ENCODE peak calls at places on chromosomes 11 and 22, in four cellular contexts. One of them, this sample, is unnamed.

GRCh38 chr11:567629-568258 is 7.0 kb downstream of the RASSF7 start:
- DNase-seq in AG04449: no peak
- DNase-seq in lower leg skin: no peak
- DNase-seq in Caco-2: no peak
- DNase-seq in this sample: no peak

GRCh38 chr11:118653684-118654390 is 25.6 kb downstream of the TREH start:
- DNase-seq in lower leg skin: no peak
- DNase-seq in Caco-2: no peak
- DNase-seq in AG04449: no peak
- DNase-seq in this sample: no peak

GRCh38 chr22:33971561-33971961 is 51.3 kb upstream of the LARGE1 start:
- DNase-seq in Caco-2: no peak
- DNase-seq in AG04449: no peak
- DNase-seq in lower leg skin: no peak
- DNase-seq in this sample: peak

GRCh38 chr11:72600557-72600956 is 73.7 kb downstream of the PDE2A start:
- DNase-seq in Caco-2: no peak
- DNase-seq in lower leg skin: no peak
- DNase-seq in AG04449: no peak
- DNase-seq in this sample: no peak

GRCh38 chr11:111044751-111045407 is 200.6 kb upstream of the POU2AF2 start:
- DNase-seq in Caco-2: no peak
- DNase-seq in lower leg skin: no peak
- DNase-seq in AG04449: no peak
- DNase-seq in this sample: no peak

GRCh38 chr22:36775589-36775965 is 342 bp downstream of the IFT27 start:
- DNase-seq in AG04449: no peak
- DNase-seq in lower leg skin: peak
- DNase-seq in Caco-2: no peak
- DNase-seq in this sample: no peak

GRCh38 chr11:1603629-1604028 is 4.6 kb downstream of the KRTAP5-3 start:
- DNase-seq in AG04449: no peak
- DNase-seq in lower leg skin: no peak
- DNase-seq in Caco-2: no peak
- DNase-seq in this sample: no peak

GRCh38 chr11:19536131-19536530 is 176.5 kb upstream of the NAV2 start:
- DNase-seq in lower leg skin: no peak
- DNase-seq in Caco-2: no peak
- DNase-seq in AG04449: no peak
- DNase-seq in this sample: no peak

GRCh38 chr22:25282671-25283561 is 63.5 kb downstream of the CRYBB2 start:
- DNase-seq in Caco-2: no peak
- DNase-seq in AG04449: no peak
- DNase-seq in lower leg skin: no peak
- DNase-seq in this sample: no peak

GRCh38 chr11:45501980-45502545 is 163.4 kb downstream of the CHST1 start:
- DNase-seq in Caco-2: no peak
- DNase-seq in lower leg skin: peak
- DNase-seq in AG04449: no peak
- DNase-seq in this sample: no peak

GRCh38 chr11:120079750-120080610 is 57.9 kb downstream of the TRIM29 start:
- DNase-seq in AG04449: no peak
- DNase-seq in Caco-2: no peak
- DNase-seq in lower leg skin: no peak
- DNase-seq in this sample: no peak

GRCh38 chr22:27041745-27042144 is 384.4 kb downstream of the MIAT start:
- DNase-seq in AG04449: no peak
- DNase-seq in lower leg skin: no peak
- DNase-seq in Caco-2: no peak
- DNase-seq in this sample: no peak

GRCh38 chr11:113628912-113629311 is 77.2 kb downstream of the TMPRSS5 start:
- DNase-seq in Caco-2: no peak
- DNase-seq in lower leg skin: no peak
- DNase-seq in AG04449: no peak
- DNase-seq in this sample: no peak

GRCh38 chr11:84212467-84213390 is 926.6 kb upstream of the CCDC90B start:
- DNase-seq in AG04449: no peak
- DNase-seq in Caco-2: no peak
- DNase-seq in lower leg skin: no peak
- DNase-seq in this sample: no peak

GRCh38 chr11:60762851-60763691 is 6.4 kb downstream of the MS4A15 start:
- DNase-seq in AG04449: no peak
- DNase-seq in lower leg skin: no peak
- DNase-seq in Caco-2: no peak
- DNase-seq in this sample: no peak

GRCh38 chr22:31082606-31083376 is 1.7 kb downstream of the SMTN start:
- DNase-seq in AG04449: no peak
- DNase-seq in Caco-2: peak
- DNase-seq in lower leg skin: peak
- DNase-seq in this sample: no peak

GRCh38 chr11:21072517-21072916 is 403.1 kb downstream of the NELL1 start:
- DNase-seq in AG04449: no peak
- DNase-seq in Caco-2: no peak
- DNase-seq in lower leg skin: no peak
- DNase-seq in this sample: no peak

GRCh38 chr11:119316017-119316728 is 757 bp downstream of the MCAM start:
- DNase-seq in AG04449: no peak
- DNase-seq in Caco-2: peak
- DNase-seq in lower leg skin: no peak
- DNase-seq in this sample: no peak

GRCh38 chr22:45318558-45319318 is 9.0 kb downstream of the FAM118A start:
- DNase-seq in AG04449: no peak
- DNase-seq in lower leg skin: no peak
- DNase-seq in Caco-2: no peak
- DNase-seq in this sample: no peak

GRCh38 chr22:43858156-43858895 is 4.0 kb downstream of the SULT4A1 start:
- DNase-seq in lower leg skin: peak
- DNase-seq in AG04449: no peak
- DNase-seq in Caco-2: peak
- DNase-seq in this sample: no peak

GRCh38 chr11:117969160-117969991 is 16.8 kb upstream of the IL10RA start:
- DNase-seq in AG04449: no peak
- DNase-seq in lower leg skin: peak
- DNase-seq in Caco-2: no peak
- DNase-seq in this sample: no peak

GRCh38 chr11:18540207-18541009 is 13.7 kb upstream of the TSG101 start:
- DNase-seq in lower leg skin: no peak
- DNase-seq in Caco-2: no peak
- DNase-seq in AG04449: no peak
- DNase-seq in this sample: no peak

GRCh38 chr11:119590651-119591308 is 138.2 kb downstream of the NECTIN1 start:
- DNase-seq in AG04449: no peak
- DNase-seq in Caco-2: no peak
- DNase-seq in lower leg skin: no peak
- DNase-seq in this sample: peak

DNA sequence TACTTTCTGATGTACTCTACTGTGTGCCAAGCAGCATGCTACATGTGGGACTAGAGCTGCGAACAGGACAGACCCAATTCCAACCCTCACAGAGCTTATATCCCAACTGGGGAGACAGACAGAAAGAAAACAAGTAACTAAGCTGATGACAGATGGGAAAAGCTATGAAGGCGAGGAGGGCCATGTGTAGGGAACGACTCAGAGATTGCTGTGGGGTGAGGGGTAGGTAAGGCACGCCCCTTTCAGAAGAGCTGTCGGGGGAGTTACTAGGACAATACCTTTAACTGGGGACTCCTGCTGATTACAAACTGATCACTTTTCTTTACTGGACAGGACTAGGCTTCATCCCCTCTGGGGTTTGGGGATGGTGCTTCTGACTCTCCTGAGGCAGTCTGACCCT is 48.9 kb downstream of the ST3GAL4 start:
- DNase-seq in lower leg skin: no peak
- DNase-seq in Caco-2: no peak
- DNase-seq in AG04449: no peak
- DNase-seq in this sample: no peak
- H3K4me3 ChIP-seq in lower leg skin: no peak
- H3K4me3 ChIP-seq in Caco-2: no peak
- H3K4me3 ChIP-seq in AG04449: no peak
- H3K4me3 ChIP-seq in this sample: no peak

GRCh38 chr11:132312616-132313210 is 942.3 kb downstream of the NTM start:
- DNase-seq in AG04449: no peak
- DNase-seq in lower leg skin: no peak
- DNase-seq in Caco-2: no peak
- DNase-seq in this sample: no peak
- TF ChIP-seq CTCF in AG04449: peak
- TF ChIP-seq CTCF in lower leg skin: no peak
- TF ChIP-seq CTCF in Caco-2: peak
- TF ChIP-seq CTCF in this sample: peak

GRCh38 chr22:38443675-38444521 is 11.1 kb downstream of the KCNJ4 start:
- DNase-seq in Caco-2: no peak
- DNase-seq in AG04449: no peak
- DNase-seq in lower leg skin: no peak
- DNase-seq in this sample: no peak

GRCh38 chr22:38448945-38449745 is 5.9 kb downstream of the KCNJ4 start:
- DNase-seq in Caco-2: no peak
- DNase-seq in lower leg skin: no peak
- DNase-seq in AG04449: no peak
- DNase-seq in this sample: no peak

GRCh38 chr22:38444783-38445182 is 10.2 kb downstream of the KCNJ4 start:
- DNase-seq in Caco-2: no peak
- DNase-seq in lower leg skin: no peak
- DNase-seq in AG04449: no peak
- DNase-seq in this sample: no peak

GRCh38 chr22:38442967-38443674 is 11.9 kb downstream of the KCNJ4 start:
- DNase-seq in Caco-2: no peak
- DNase-seq in AG04449: no peak
- DNase-seq in lower leg skin: no peak
- DNase-seq in this sample: no peak

GRCh38 chr22:38446018-38446601 is 8.9 kb downstream of the KCNJ4 start:
- DNase-seq in lower leg skin: no peak
- DNase-seq in AG04449: no peak
- DNase-seq in Caco-2: no peak
- DNase-seq in this sample: no peak
- H3K4me3 ChIP-seq in lower leg skin: no peak
- H3K4me3 ChIP-seq in AG04449: no peak
- H3K4me3 ChIP-seq in Caco-2: no peak
- H3K4me3 ChIP-seq in this sample: no peak

GRCh38 chr11:3015796-3016195 is 23.7 kb upstream of the NAP1L4 start:
- DNase-seq in lower leg skin: no peak
- DNase-seq in Caco-2: no peak
- DNase-seq in AG04449: no peak
- DNase-seq in this sample: no peak
- TF ChIP-seq CTCF in lower leg skin: no peak
- TF ChIP-seq CTCF in Caco-2: no peak
- TF ChIP-seq CTCF in AG04449: no peak
- TF ChIP-seq CTCF in this sample: no peak

GRCh38 chr22:17749605-17750395 is 24.5 kb downstream of the BID start:
- DNase-seq in lower leg skin: no peak
- DNase-seq in Caco-2: no peak
- DNase-seq in AG04449: no peak
- DNase-seq in this sample: no peak
- H3K4me3 ChIP-seq in lower leg skin: no peak
- H3K4me3 ChIP-seq in Caco-2: no peak
- H3K4me3 ChIP-seq in AG04449: no peak
- H3K4me3 ChIP-seq in this sample: no peak

GRCh38 chr11:66624450-66624849 is 8.0 kb downstream of the RBM14 start:
- DNase-seq in lower leg skin: peak
- DNase-seq in Caco-2: no peak
- DNase-seq in AG04449: no peak
- DNase-seq in this sample: no peak
- TF ChIP-seq CTCF in lower leg skin: no peak
- TF ChIP-seq CTCF in Caco-2: no peak
- TF ChIP-seq CTCF in AG04449: no peak
- TF ChIP-seq CTCF in this sample: no peak

GRCh38 chr11:47577460-47578041 is 1.2 kb downstream of the KBTBD4 start:
- DNase-seq in lower leg skin: no peak
- DNase-seq in Caco-2: no peak
- DNase-seq in AG04449: no peak
- DNase-seq in this sample: no peak
- H3K4me3 ChIP-seq in lower leg skin: no peak
- H3K4me3 ChIP-seq in Caco-2: peak
- H3K4me3 ChIP-seq in AG04449: peak
- H3K4me3 ChIP-seq in this sample: peak

GRCh38 chr11:102829671-102830070 is 13.7 kb downstream of the MMP3 start:
- DNase-seq in Caco-2: no peak
- DNase-seq in lower leg skin: no peak
- DNase-seq in AG04449: no peak
- DNase-seq in this sample: no peak

GRCh38 chr11:102831709-102832492 is 11.5 kb downstream of the MMP3 start:
- DNase-seq in AG04449: no peak
- DNase-seq in Caco-2: no peak
- DNase-seq in lower leg skin: no peak
- DNase-seq in this sample: no peak

GRCh38 chr11:102830328-102830727 is 13.1 kb downstream of the MMP3 start:
- DNase-seq in lower leg skin: no peak
- DNase-seq in Caco-2: no peak
- DNase-seq in AG04449: no peak
- DNase-seq in this sample: no peak

GRCh38 chr11:102832612-102833011 is 10.8 kb downstream of the MMP3 start:
- DNase-seq in AG04449: no peak
- DNase-seq in lower leg skin: no peak
- DNase-seq in Caco-2: no peak
- DNase-seq in this sample: no peak

DNA sequence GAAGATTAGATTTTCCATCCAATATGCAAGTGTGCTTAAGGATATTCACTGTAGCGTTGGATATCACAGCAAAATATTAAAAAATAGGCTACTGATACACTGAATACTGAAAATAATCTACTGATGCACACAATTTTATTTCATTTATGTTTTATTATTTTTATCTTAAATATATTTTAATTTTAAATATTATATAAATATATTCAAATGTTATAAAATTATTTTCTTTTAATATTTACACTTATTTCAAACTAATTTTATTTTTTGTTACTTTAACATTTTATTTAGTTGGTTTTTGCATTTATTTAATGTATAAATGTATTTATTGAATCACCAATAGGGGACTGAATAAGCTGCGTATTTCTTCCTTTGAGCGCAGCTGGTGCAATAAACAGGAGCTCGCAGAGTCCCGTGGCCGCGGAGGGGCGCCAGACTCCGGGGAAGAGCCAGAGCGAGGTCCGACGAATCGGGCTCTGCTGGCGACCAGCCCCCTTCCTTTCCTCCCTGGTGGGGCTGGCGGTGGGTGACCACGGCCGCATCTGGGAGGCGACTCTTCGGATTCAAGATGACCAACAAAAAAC is 12.2 kb downstream of the MMP3 start:
- DNase-seq in AG04449: no peak
- DNase-seq in Caco-2: no peak
- DNase-seq in lower leg skin: peak
- DNase-seq in this sample: no peak
- TF ChIP-seq CTCF in AG04449: peak
- TF ChIP-seq CTCF in Caco-2: no peak
- TF ChIP-seq CTCF in lower leg skin: no peak
- TF ChIP-seq CTCF in this sample: peak

This sample was measured in epithelial cell of proximal tubule.